ENCODE peak calls at places on chromosomes 12 and 14, in nine cellular contexts. R is NCI-H1436 treated with DMSO at 0.1 percent for 48 hours; J is activated CD4-positive, alpha-beta T cell treated with anti-CD3 and anti-CD28 coated beads, Interleukin-2, amount 10 ng/mL, durations not matched to agents 7 days and 5 days; P is T-helper 2 cell treated with Interferon-gamma antibody and Interleukin-4, amounts not matched to agents 5 μg/mL and 100 μg/mL, for 36 hours; Z is pancreas; W is NT2/D1; S is astrocyte of the spinal cord; D is AG04450; A is hippocampal formation. X is an unnamed sample.

GRCh38 chr12:54187075-54187474 is 1.7 kb downstream of the SMUG1 start:
- DNase-seq in S (no peak), W (no peak), Z (no peak), J (no peak), P (no peak), R (no peak), A (no peak), D (no peak), X (no peak)

GRCh38 chr14:60647837-60648168 is 1.5 kb downstream of the SIX1 start:
- DNase-seq in W (no peak), P (no peak), A (no peak), J (no peak), Z (no peak), S (no peak), R (no peak), D (no peak), X (no peak)

GRCh38 chr12:22874151-22874550 is 249.2 kb downstream of the ETNK1 start:
- DNase-seq in J (no peak), R (no peak), W (no peak), A (no peak), D (no peak), S (peak; percentile 40), Z (no peak), P (no peak), X (no peak)

GRCh38 chr12:66829660-66830325 is 150.9 kb upstream of the GRIP1 start:
- DNase-seq in S (no peak), R (no peak), Z (no peak), D (no peak), P (no peak), W (no peak), A (no peak), J (peak; percentile 46), X (no peak)

GRCh38 chr12:70691018-70691672 is 53.9 kb upstream of the PTPRB start:
- DNase-seq in J (no peak), A (no peak), P (no peak), W (no peak), S (peak; percentile 34), R (no peak), Z (no peak), D (no peak), X (peak; percentile 6)

GRCh38 chr14:20610002-20610765 is 19.0 kb upstream of the RNASE12 start:
- DNase-seq in W (no peak), D (peak; percentile 48), A (peak; percentile 63), R (no peak), S (peak; percentile 66), Z (peak; percentile 86), P (peak; percentile 73), J (peak; percentile 61), X (peak; percentile 51)

GRCh38 chr12:12425616-12426015 is 68.7 kb downstream of the BORCS5 start:
- DNase-seq in J (no peak), W (no peak), P (no peak), S (peak; percentile 21), R (no peak), D (no peak), A (no peak), Z (no peak), X (no peak)

GRCh38 chr14:65961004-65961403 is 525.2 kb upstream of the CCDC196 start:
- DNase-seq in A (peak; percentile 3), P (peak; percentile 66), W (peak; percentile 35), Z (peak; percentile 42), R (no peak), J (peak; percentile 59), D (no peak), S (peak; percentile 1), X (no peak)

GRCh38 chr14:102882233-102882906 is 40.1 kb upstream of the AMN start:
- DNase-seq in Z (no peak), P (no peak), R (no peak), S (no peak), A (no peak), J (no peak), D (no peak), W (no peak), X (no peak)

GRCh38 chr12:43884683-43885410 is 49.0 kb downstream of the TMEM117 start:
- DNase-seq in D (no peak), P (no peak), R (no peak), Z (no peak), J (no peak), A (no peak), W (no peak), S (no peak), X (no peak)